ENCODE peak calls at places on chromosomes 13 and 19, in seven cellular contexts. S is H9, V is neuronal stem cell, M is mesenchymal stem cell, W is IMR-90, B is H1, E is mesendoderm. R is an unnamed sample.

GRCh38 chr13:39955560-39955959 is 300.1 kb downstream of the COG6 start:
- DNase-seq in E (no peak), W (no peak), M (no peak), V (no peak), S (no peak), B (no peak), R (no peak)

GRCh38 chr13:95437561-95437960 is 115.0 kb upstream of the CLDN10 start:
- DNase-seq in E (peak; percentile 15), M (peak; percentile 13), W (no peak), B (no peak), V (no peak), S (no peak), R (no peak)

GRCh38 chr13:107834717-107835116 is 380.6 kb downstream of the LIG4 start:
- DNase-seq in E (no peak), V (no peak), W (peak; percentile 31), M (peak; percentile 28), B (no peak), S (no peak), R (no peak)

GRCh38 chr19:48501446-48501960 is 10.1 kb downstream of the LMTK3 start:
- DNase-seq in W (no peak), M (no peak), V (no peak), S (peak; percentile 99), B (peak; percentile 49), E (peak; percentile 99), R (peak; percentile 92)

GRCh38 chr19:34345934-34346333 is 19.1 kb upstream of the GPI start:
- DNase-seq in M (peak; percentile 74), W (peak; percentile 63), S (peak; percentile 85), B (peak; percentile 65), V (no peak), E (peak; percentile 89), R (peak; percentile 84)

GRCh38 chr13:95608640-95609280 is 35.7 kb downstream of the DZIP1 start:
- DNase-seq in W (no peak), M (peak; percentile 23), E (no peak), S (no peak), B (no peak), V (no peak), R (no peak)

GRCh38 chr13:62014299-62014698 is 598.6 kb upstream of the PCDH20 start:
- DNase-seq in B (no peak), E (peak; percentile 24), S (no peak), V (no peak), M (peak; percentile 23), W (peak; percentile 1), R (no peak)

GRCh38 chr13:97335488-97336134 is 98.4 kb upstream of the RAP2A start:
- DNase-seq in W (no peak), V (no peak), E (no peak), M (no peak), S (no peak), B (no peak), R (no peak)

GRCh38 chr19:6213266-6213595 is 66.5 kb downstream of the MLLT1 start:
- DNase-seq in B (no peak), E (no peak), S (no peak), W (no peak), V (no peak), M (no peak), R (no peak)

GRCh38 chr13:31756346-31756745 is 17.0 kb downstream of the RXFP2 start:
- DNase-seq in M (peak; percentile 89), E (no peak), B (no peak), S (no peak), W (peak; percentile 94), V (no peak), R (peak; percentile 29)

GRCh38 chr19:45782820-45783785 is 813 bp upstream of the DMPK start:
- DNase-seq in E (no peak), M (peak; percentile 91), B (no peak), V (no peak), S (peak; percentile 36), W (peak; percentile 71), R (peak; percentile 44)

GRCh38 chr13:113658836-113659235 is 838 bp upstream of the ATP4B start:
- DNase-seq in M (no peak), V (no peak), E (no peak), B (no peak), W (no peak), S (no peak), R (no peak)

GRCh38 chr19:49364083-49364687 is 508 bp downstream of the DKKL1 start:
- DNase-seq in M (no peak), V (no peak), S (peak; percentile 41), B (no peak), W (no peak), E (no peak), R (no peak)

GRCh38 chr19:32233885-32234284 is 111.5 kb upstream of the ZNF507 start:
- DNase-seq in M (no peak), S (no peak), E (no peak), B (no peak), W (no peak), V (no peak), R (no peak)

GRCh38 chr19:48445256-48445605 is 552 bp upstream of the GRWD1 start:
- DNase-seq in E (peak; percentile 79), S (peak; percentile 62), B (no peak), V (no peak), M (peak; percentile 91), W (peak; percentile 94), R (peak; percentile 91)

GRCh38 chr19:4014541-4015491 is 7.3 kb downstream of the PIAS4 start:
- DNase-seq in M (no peak), S (peak; percentile 84), B (no peak), V (no peak), E (peak; percentile 45), W (no peak), R (no peak)

GRCh38 chr19:46631481-46631880 is 4.5 kb downstream of the GNG8 start:
- DNase-seq in E (no peak), B (no peak), S (no peak), M (peak; percentile 51), W (peak; percentile 61), V (no peak), R (no peak)

GRCh38 chr13:110263906-110264305 is 43.1 kb downstream of the COL4A1 start:
- DNase-seq in M (no peak), E (peak; percentile 23), S (no peak), W (no peak), B (no peak), V (no peak), R (no peak)

GRCh38 chr19:18612772-18613588 is at the start of gene TMEM59L:
- DNase-seq in V (no peak), E (no peak), B (no peak), M (no peak), S (no peak), W (no peak), R (no peak)

GRCh38 chr19:45613926-45614725 is 12.1 kb upstream of the GPR4 start:
- DNase-seq in E (no peak), W (peak; percentile 93), B (no peak), V (no peak), M (peak; percentile 96), S (no peak), R (peak; percentile 85)

DNA sequence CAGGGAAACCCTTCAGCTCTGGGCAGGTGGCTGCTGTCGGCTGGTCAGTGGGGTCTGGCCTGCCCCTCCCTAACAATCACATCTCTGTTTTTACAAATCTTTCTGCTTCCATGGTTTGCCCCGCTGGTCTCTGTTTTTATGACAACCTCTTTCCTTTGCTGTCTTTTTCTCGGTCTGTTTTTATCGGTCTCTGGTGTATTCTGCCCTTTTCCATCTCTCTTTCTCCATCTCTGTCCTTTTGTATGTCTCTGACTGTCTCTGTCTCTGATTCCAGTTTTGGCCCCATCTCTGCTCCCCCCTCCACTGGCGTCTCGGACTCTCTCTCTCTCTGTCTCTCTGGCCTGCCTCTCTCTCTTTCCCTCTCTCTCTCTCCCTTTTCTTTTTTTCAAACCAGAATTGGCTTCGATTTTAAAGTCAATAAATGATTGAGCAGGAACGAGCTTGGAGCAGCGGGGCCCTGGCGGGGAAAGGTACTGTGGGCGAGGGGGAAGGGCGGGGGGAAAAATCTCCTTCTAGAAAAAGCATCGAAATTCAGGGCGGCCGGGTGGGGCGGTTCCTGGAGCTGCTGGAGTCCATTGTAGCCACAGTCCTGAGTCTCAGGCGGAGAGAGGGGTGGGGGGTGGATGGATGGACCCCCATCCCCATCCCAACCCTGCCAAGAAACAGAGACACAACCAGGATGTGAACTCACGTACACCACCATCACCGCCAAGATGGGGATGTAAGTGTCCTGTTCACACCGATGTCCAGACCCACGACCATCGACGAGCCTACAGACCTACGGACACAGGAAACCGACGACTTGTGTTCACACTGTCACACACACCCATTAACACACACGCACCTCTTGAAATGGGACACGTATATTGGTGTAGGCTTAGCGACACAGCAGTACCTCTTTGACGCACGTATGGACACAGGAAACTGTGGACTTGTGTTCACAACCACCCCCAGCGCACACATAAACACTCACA is 3.0 kb downstream of the NFIX start:
- DNase-seq in W (no peak), V (no peak), M (no peak), S (no peak), E (no peak), B (no peak), R (no peak)
- H3K4ac ChIP-seq in W (no peak overlapping the region), V (no peak overlapping the region), M (no peak overlapping the region), S (no peak overlapping the region), E (no peak overlapping the region), B (no peak overlapping the region), R (no peak overlapping the region)

GRCh38 chr19:42316223-42317211 is 3.4 kb downstream of the TMEM145 start:
- DNase-seq in B (no peak), S (no peak), V (no peak), W (peak; percentile 21), E (no peak), M (no peak), R (no peak)
- H3K23ac ChIP-seq in B (no peak overlapping the region), S (no peak overlapping the region), V (peak overlapping the region; percentile 75), W (peak overlapping the region; percentile 82), E (no peak overlapping the region), M (no peak overlapping the region), R (no peak overlapping the region)

DNA sequence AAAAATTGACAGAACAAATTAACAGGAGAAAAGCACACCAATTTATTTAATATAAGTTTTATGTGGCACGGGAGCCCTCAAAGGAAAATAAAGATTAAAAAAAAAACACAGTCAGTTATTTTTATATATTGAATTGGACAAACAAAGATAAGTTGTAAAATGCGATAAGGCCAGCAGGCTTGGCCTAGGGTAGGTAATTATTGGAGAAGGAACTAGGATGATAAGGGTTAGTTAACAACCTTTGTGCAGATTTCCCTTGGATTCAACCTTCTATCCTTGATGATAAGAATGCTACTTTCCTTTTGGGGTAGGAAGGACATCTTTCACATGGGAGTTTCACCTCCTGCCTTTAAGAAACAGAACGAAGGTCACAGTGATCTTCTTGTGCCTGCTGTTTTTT is 252.8 kb downstream of the SHISA2 start:
- DNase-seq in V (no peak), W (no peak), S (no peak), B (no peak), E (no peak), M (no peak), R (no peak)
- H3K4ac ChIP-seq in V (no peak overlapping the region), W (no peak overlapping the region), S (no peak overlapping the region), B (no peak overlapping the region), E (no peak overlapping the region), M (no peak overlapping the region), R (no peak overlapping the region)

GRCh38 chr13:66837246-66837645 is 392.9 kb downstream of the PCDH9 start:
- DNase-seq in E (no peak), V (no peak), S (no peak), W (no peak), B (no peak), M (no peak), R (no peak)

GRCh38 chr13:66829803-66830202 is 400.3 kb downstream of the PCDH9 start:
- DNase-seq in S (no peak), W (no peak), E (no peak), V (no peak), M (no peak), B (no peak), R (no peak)

GRCh38 chr13:66835040-66835628 is 395.0 kb downstream of the PCDH9 start:
- DNase-seq in M (peak; percentile 81), S (no peak), W (peak; percentile 18), V (no peak), E (peak; percentile 5), B (no peak), R (no peak)

GRCh38 chr13:66826398-66826797 is 403.7 kb downstream of the PCDH9 start:
- DNase-seq in W (no peak), E (no peak), S (no peak), V (no peak), B (no peak), M (no peak), R (no peak)

GRCh38 chr13:66831317-66831716 is 398.8 kb downstream of the PCDH9 start:
- DNase-seq in B (no peak), M (peak; percentile 1), V (no peak), W (no peak), S (no peak), E (no peak), R (no peak)
- H3K23ac ChIP-seq in B (no peak overlapping the region), M (no peak overlapping the region), V (no peak overlapping the region), W (no peak overlapping the region), S (no peak overlapping the region), E (no peak overlapping the region), R (no peak overlapping the region)

R was measured in trophoblast cell.